ENCODE peak calls at places on chromosomes 4 and X, in five cellular contexts. M is NCI-H524, X is tibial artery, P is Right ventricle myocardium superior, E is G401. J is an unnamed sample.

GRCh38 chr4:150769845-150770244 is 187.9 kb downstream of the MAB21L2 start:
- DNase-seq in M (no peak), P (no peak), E (no peak), X (no peak), J (no peak)

GRCh38 chr4:182578402-182578801 is 335.2 kb downstream of the TENM3 start:
- DNase-seq in P (no peak), M (peak; percentile 5), X (no peak), E (no peak), J (no peak)

GRCh38 chrX:155774387-155774786 is 106.8 kb upstream of the VAMP7 start:
- DNase-seq in P (no peak), M (no peak), X (no peak), E (no peak), J (no peak)

GRCh38 chr4:37446016-37446415 is 201.5 kb downstream of the NWD2 start:
- DNase-seq in M (no peak), E (no peak), P (no peak), X (no peak), J (no peak)

GRCh38 chrX:107574054-107574683 is 54.1 kb upstream of the PRPS1 start:
- DNase-seq in X (no peak), M (no peak), P (no peak), E (no peak), J (no peak)

GRCh38 chr4:84878541-84878940 is 87.9 kb downstream of the WDFY3 start:
- DNase-seq in E (no peak), M (no peak), P (no peak), X (no peak), J (no peak)

GRCh38 chr4:95676190-95676589 is 127.4 kb upstream of the UNC5C start:
- DNase-seq in E (no peak), P (no peak), X (no peak), M (no peak), J (no peak)

GRCh38 chrX:37745835-37746234 is 34.0 kb upstream of the CYBB start:
- DNase-seq in P (no peak), X (no peak), M (no peak), E (peak; percentile 3), J (no peak)

GRCh38 chrX:108090474-108091265 is 672 bp downstream of the PSMD10 start:
- DNase-seq in M (no peak), E (no peak), P (no peak), X (no peak), J (no peak)

GRCh38 chrX:111519215-111519614 is 7.8 kb downstream of the SERTM2 start:
- DNase-seq in M (peak; percentile 87), E (no peak), P (no peak), X (no peak), J (no peak)